ENCODE peak calls at places on chromosome 18, in eight cellular contexts. B, Y, V, D, J, S, A and E are unnamed samples.

GRCh38 chr18:39799010-39799409 is 2156.0 kb upstream of the PIK3C3 start:
- DNase-seq in A (peak; percentile 62), J (no peak), S (no peak), Y (no peak), D (peak; percentile 2), B (no peak), V (no peak), E (no peak)

GRCh38 chr18:25251127-25251526 is 100.8 kb downstream of the ZNF521 start:
- DNase-seq in J (no peak), V (no peak), Y (no peak), B (no peak), S (no peak), D (no peak), A (no peak), E (no peak)

GRCh38 chr18:42564761-42565160 is 550.7 kb downstream of the RIT2 start:
- DNase-seq in V (no peak), Y (no peak), D (no peak), B (no peak), A (no peak), S (no peak), J (no peak), E (no peak)

GRCh38 chr18:10536270-10536669 is 10.4 kb downstream of the NAPG start:
- DNase-seq in Y (no peak), A (no peak), V (peak; percentile 49), B (no peak), D (no peak), J (no peak), S (no peak), E (no peak)

GRCh38 chr18:38972571-38972970 is 1407.0 kb upstream of the CELF4 start:
- DNase-seq in V (no peak), J (no peak), B (no peak), Y (no peak), S (no peak), A (no peak), D (no peak), E (no peak)

GRCh38 chr18:42828881-42829280 is 286.6 kb downstream of the RIT2 start:
- DNase-seq in A (no peak), J (no peak), B (no peak), S (no peak), D (no peak), V (no peak), Y (no peak), E (no peak)

GRCh38 chr18:36050479-36050878 is 16.9 kb downstream of the RPRD1A start:
- DNase-seq in D (no peak), S (no peak), J (no peak), V (no peak), B (no peak), A (no peak), Y (no peak), E (no peak)

GRCh38 chr18:70292628-70293027 is 3.8 kb downstream of the SOCS6 start:
- DNase-seq in B (no peak), V (no peak), S (no peak), A (no peak), Y (no peak), D (no peak), J (no peak), E (no peak)

GRCh38 chr18:75678662-75679061 is 251.2 kb upstream of the SMIM21 start:
- DNase-seq in V (no peak), J (no peak), B (no peak), D (no peak), S (no peak), A (peak; percentile 54), Y (no peak), E (no peak)

GRCh38 chr18:73717570-73717969 is 430.1 kb downstream of the FBXO15 start:
- DNase-seq in J (no peak), B (no peak), Y (no peak), A (no peak), D (no peak), V (peak; percentile 20), S (no peak), E (no peak)

GRCh38 chr18:36028859-36029258 is 38.5 kb downstream of the RPRD1A start:
- DNase-seq in Y (no peak), B (no peak), A (peak; percentile 21), V (peak; percentile 69), S (no peak), D (no peak), J (no peak), E (no peak)

GRCh38 chr18:10860382-10860781 is 289.0 kb downstream of the PIEZO2 start:
- DNase-seq in S (no peak), A (no peak), V (no peak), D (no peak), Y (no peak), B (no peak), J (no peak), E (no peak)

GRCh38 chr18:48997681-48997984 is 46.9 kb upstream of the SMAD7 start:
- DNase-seq in D (no peak), S (no peak), J (no peak), V (no peak), A (no peak), Y (no peak), B (no peak), E (no peak)

GRCh38 chr18:13257361-13257980 is 38.9 kb downstream of the LDLRAD4 start:
- DNase-seq in B (no peak), J (no peak), A (no peak), Y (no peak), D (no peak), S (no peak), V (no peak), E (no peak)

GRCh38 chr18:63421514-63421913 is 762 bp downstream of the VPS4B start:
- DNase-seq in V (no peak), D (no peak), J (no peak), B (no peak), S (no peak), Y (no peak), A (no peak), E (no peak)

GRCh38 chr18:63427566-63427965 is 5.3 kb upstream of the VPS4B start:
- DNase-seq in S (no peak), D (no peak), B (no peak), Y (no peak), A (no peak), V (no peak), J (no peak), E (no peak)

GRCh38 chr18:63422862-63423304 is 607 bp upstream of the VPS4B start:
- DNase-seq in A (no peak), V (no peak), Y (peak; percentile 72), J (peak; percentile 23), D (peak; percentile 3), B (no peak), S (no peak), E (peak; percentile 54)

DNA sequence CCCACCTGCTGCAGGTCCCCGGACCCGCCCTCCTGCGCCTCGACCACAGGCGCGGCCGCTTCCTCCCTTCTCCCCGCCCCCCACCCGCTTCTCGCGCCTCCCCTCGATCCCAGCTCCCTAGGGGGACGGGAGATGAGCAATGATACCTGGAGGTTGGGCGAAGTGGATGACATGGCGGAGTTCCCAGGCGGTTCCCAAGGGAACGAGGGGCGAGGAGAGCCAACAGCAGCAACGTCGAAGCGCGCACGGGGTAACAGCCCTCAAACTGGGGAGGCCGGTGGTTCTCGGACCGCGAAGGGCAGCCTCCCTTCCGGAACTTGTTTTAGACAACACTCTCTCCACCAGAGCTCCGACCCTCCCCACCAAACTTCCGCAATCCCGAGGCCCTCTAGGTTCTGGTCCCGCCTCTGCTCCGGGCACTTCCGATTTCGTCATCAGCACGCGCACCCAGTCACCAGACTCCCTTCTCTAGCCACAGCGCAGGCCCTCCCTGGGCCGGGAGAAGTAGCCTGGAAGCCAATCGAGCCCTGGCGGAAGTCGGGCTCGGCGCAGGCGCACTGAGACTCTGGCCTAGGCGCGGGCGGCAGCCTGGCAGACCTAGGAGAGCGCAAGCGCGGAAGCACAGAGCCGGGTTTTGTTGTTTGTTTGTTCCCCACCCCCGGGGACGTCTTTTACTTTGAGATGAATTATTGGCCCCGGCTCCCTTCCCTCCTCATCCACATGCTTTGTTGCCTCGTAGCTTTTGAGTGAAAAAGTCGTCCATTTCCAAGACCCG is at the start of gene VPS4B:
- DNase-seq in J (peak; percentile 98), A (peak; percentile 100), D (peak; percentile 81), Y (peak; percentile 100), S (peak; percentile 100), V (peak; percentile 99), B (peak; percentile 99), E (peak; percentile 99)
- TF ChIP-seq CTCF in J (peak; percentile 41), A (no peak), D (no peak), Y (peak; percentile 7), S (peak; percentile 15), V (no peak), B (peak; percentile 35), E (no peak)

GRCh38 chr18:59928201-59928600 is 28.4 kb downstream of the PMAIP1 start:
- DNase-seq in B (no peak), Y (no peak), A (no peak), S (no peak), J (no peak), V (no peak), D (no peak), E (no peak)
- TF ChIP-seq CTCF in B (no peak), Y (no peak), A (no peak), S (no peak), J (no peak), V (no peak), D (no peak), E (no peak)

GRCh38 chr18:1806884-1807615 is 764.3 kb downstream of the METTL4 start:
- DNase-seq in Y (no peak), D (no peak), S (no peak), A (no peak), B (no peak), V (no peak), J (no peak), E (no peak)
- TF ChIP-seq CTCF in Y (no peak), D (no peak), S (no peak), A (no peak), B (no peak), V (no peak), J (no peak), E (no peak)

DNA sequence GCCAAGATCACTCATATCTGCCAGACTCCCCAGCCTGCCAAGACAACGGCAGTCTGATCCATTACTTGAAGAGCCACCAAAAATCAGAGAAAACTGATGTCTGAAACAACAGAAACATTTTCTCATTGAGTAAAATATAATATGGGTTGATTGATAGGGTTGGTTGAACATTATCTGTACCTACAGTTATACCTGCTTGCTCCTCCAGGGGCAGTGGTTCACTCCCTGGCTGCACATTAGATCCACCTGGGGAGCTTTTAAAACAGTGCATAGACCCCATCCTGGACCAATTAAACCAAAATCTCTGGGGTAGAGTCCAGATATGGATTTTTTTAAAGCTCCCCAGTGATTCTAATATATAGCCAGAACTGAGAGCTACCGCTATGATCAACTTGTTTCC is 43.6 kb upstream of the SLC14A2 start:
- DNase-seq in D (peak; percentile 5), B (no peak), J (no peak), A (no peak), S (no peak), Y (peak; percentile 23), V (no peak), E (no peak)
- TF ChIP-seq CTCF in D (no peak), B (no peak), J (no peak), A (peak; percentile 23), S (peak; percentile 39), Y (peak; percentile 59), V (peak; percentile 29), E (peak; percentile 18)